ENCODE peak calls at places on chromosomes 11 and 22, in ten cellular contexts. U is GM23248, O is suprapubic skin, P is pancreas, M is left ventricle myocardium inferior, V is right lobe of liver, X is colonic mucosa, A is OCI-LY7, W is cardiac muscle cell, H is stomach. J is an unnamed sample. For H3K4me1, the result is how much of the 10 kb centered on the place peaks cover.

GRCh38 chr11:120205596-120206161 is 5.2 kb upstream of the OAF start:
- DNase-seq in U (peak), O (no peak), P (no peak), M (no peak), V (no peak), X (no peak), A (no peak), W (peak), H (no peak), J (no peak)

GRCh38 chr11:41836426-41836825 is 377.0 kb upstream of the LRRC4C start:
- DNase-seq in U (no peak), O (no peak), P (no peak), M (no peak), V (no peak), X (no peak), A (no peak), W (peak), H (no peak), J (no peak)

GRCh38 chr22:30416403-30416802 is 9.2 kb upstream of the MTFP1 start:
- DNase-seq in U (peak), O (no peak), P (no peak), M (no peak), V (no peak), X (peak), A (no peak), W (no peak), H (no peak), J (no peak)

GRCh38 chr11:102640946-102641345 is 15.8 kb upstream of the MMP20 start:
- DNase-seq in U (no peak), O (no peak), P (no peak), M (no peak), V (no peak), X (no peak), A (no peak), W (no peak), H (no peak), J (no peak)

GRCh38 chr11:55501014-55501413 is 53.3 kb upstream of the OR4C15 start:
- DNase-seq in U (no peak), O (no peak), P (no peak), M (no peak), V (no peak), X (no peak), A (no peak), W (no peak), H (no peak), J (no peak)

GRCh38 chr11:45928535-45929215 is 6.2 kb downstream of the LARGE2 start:
- DNase-seq in U (no peak), O (peak), P (no peak), M (peak), V (no peak), X (no peak), A (no peak), W (no peak), H (no peak), J (no peak)

GRCh38 chr11:7621090-7621489 is 52.2 kb downstream of the CYB5R2 start:
- DNase-seq in U (no peak), O (no peak), P (no peak), M (no peak), V (no peak), X (no peak), A (no peak), W (no peak), H (no peak), J (no peak)

GRCh38 chr22:29092243-29092642 is 19.4 kb downstream of the KREMEN1 start:
- DNase-seq in U (no peak), O (no peak), P (no peak), M (no peak), V (no peak), X (no peak), A (no peak), W (no peak), H (peak), J (no peak)

GRCh38 chr11:45262900-45263299 is 23.2 kb downstream of the SYT13 start:
- DNase-seq in U (no peak), O (no peak), P (no peak), M (no peak), V (no peak), X (no peak), A (no peak), W (no peak), H (no peak), J (no peak)

GRCh38 chr11:12196862-12197261 is 86.5 kb downstream of the MICAL2 start:
- DNase-seq in U (no peak), O (no peak), P (no peak), M (no peak), V (no peak), X (no peak), A (no peak), W (no peak), H (no peak), J (no peak)

GRCh38 chr11:64888761-64889511 is 10.5 kb upstream of the EHD1 start:
- DNase-seq in U (no peak), O (no peak), P (no peak), M (no peak), V (no peak), X (peak), A (no peak), W (no peak), H (peak), J (no peak)

GRCh38 chr11:17798253-17798652 is 63.7 kb downstream of the KCNC1 start:
- DNase-seq in U (no peak), O (no peak), P (no peak), M (peak), V (no peak), X (no peak), A (no peak), W (no peak), H (no peak), J (no peak)

GRCh38 chr11:22491826-22492225 is 133.8 kb downstream of the FANCF start:
- DNase-seq in U (peak), O (no peak), P (peak), M (no peak), V (no peak), X (no peak), A (no peak), W (no peak), H (no peak), J (no peak)

GRCh38 chr11:23903044-23903704 is 593.7 kb upstream of the LUZP2 start:
- DNase-seq in U (peak), O (no peak), P (no peak), M (no peak), V (no peak), X (no peak), A (no peak), W (peak), H (no peak), J (peak)

DNA sequence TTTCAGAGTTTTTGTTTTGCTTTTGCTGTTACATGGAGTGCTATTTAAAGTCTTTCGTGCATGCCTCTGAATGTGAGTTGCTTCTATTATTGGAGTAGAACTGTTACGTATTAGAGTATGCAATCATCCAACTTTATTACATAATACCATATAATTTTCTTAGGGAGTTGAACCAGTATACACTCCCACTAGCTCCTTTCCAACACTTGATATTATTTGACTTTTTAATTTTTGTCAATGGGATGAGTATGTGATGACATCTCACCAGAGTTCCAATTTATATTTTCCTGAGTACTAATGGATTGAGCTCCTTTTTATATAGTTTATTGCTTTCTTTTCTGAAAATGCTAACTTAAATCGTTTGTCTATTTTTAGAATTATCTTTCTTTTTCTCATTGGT is 90.9 kb downstream of the GRAMD1B start:
- DNase-seq in U (no peak), O (no peak), P (no peak), M (no peak), V (no peak), X (no peak), A (no peak), W (no peak), H (no peak), J (no peak)
- H3K4me1 ChIP-seq in U (under half), O (under half), P (under half), M (under half), V (under half), X (under half), A (under half), W (under half), H (under half), J (under half)

GRCh38 chr11:88164320-88164719 is 10.9 kb downstream of the RAB38 start:
- DNase-seq in U (no peak), O (no peak), P (no peak), M (no peak), V (no peak), X (no peak), A (no peak), W (no peak), H (no peak), J (no peak)
- H3K4me1 ChIP-seq in U (under half), O (under half), P (under half), M (under half), V (under half), X (under half), A (under half), W (under half), H (under half), J (under half)

DNA sequence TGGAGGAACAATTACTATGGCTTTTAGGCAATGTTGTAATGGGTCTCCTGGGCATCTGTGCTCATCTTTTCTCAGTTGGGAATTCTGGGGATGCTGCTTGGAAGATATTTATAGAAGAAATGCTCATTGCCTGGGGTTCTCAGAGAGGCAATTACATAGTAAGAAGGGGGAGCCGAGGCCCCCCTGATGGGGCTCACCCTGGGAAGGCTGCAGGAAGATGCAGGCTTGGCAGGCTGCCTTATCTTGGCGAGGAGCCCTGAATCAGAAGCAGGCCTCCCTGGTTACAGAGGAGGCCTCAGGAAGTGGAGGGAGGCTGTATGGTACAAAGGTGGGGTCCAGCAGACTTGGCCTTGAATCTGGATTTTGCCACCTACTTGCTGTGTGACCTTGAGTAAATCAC is 60.6 kb upstream of the CRYBB3 start:
- DNase-seq in U (no peak), O (no peak), P (peak), M (peak), V (no peak), X (peak), A (no peak), W (peak), H (peak), J (no peak)
- H3K4me1 ChIP-seq in U (under half), O (half or more), P (under half), M (half or more), V (under half), X (under half), A (under half), W (under half), H (under half), J (under half)

GRCh38 chr11:57770793-57771192 is 9.2 kb downstream of the CTNND1 start:
- DNase-seq in U (no peak), O (no peak), P (no peak), M (no peak), V (no peak), X (no peak), A (no peak), W (no peak), H (no peak), J (no peak)
- H3K4me1 ChIP-seq in U (under half), O (half or more), P (under half), M (half or more), V (half or more), X (under half), A (under half), W (under half), H (half or more), J (half or more)

GRCh38 chr11:85951049-85951405 is 95.8 kb downstream of the CCDC83 start:
- DNase-seq in U (no peak), O (no peak), P (no peak), M (no peak), V (no peak), X (no peak), A (no peak), W (no peak), H (no peak), J (no peak)

GRCh38 chr11:85951428-85952107 is 96.4 kb downstream of the CCDC83 start:
- DNase-seq in U (no peak), O (no peak), P (no peak), M (no peak), V (no peak), X (no peak), A (no peak), W (no peak), H (no peak), J (no peak)

GRCh38 chr11:85950317-85951048 is 95.3 kb downstream of the CCDC83 start:
- DNase-seq in U (no peak), O (no peak), P (no peak), M (no peak), V (no peak), X (no peak), A (no peak), W (no peak), H (no peak), J (no peak)

GRCh38 chr11:85955531-85955930 is 100.3 kb downstream of the CCDC83 start:
- DNase-seq in U (peak), O (no peak), P (no peak), M (no peak), V (no peak), X (no peak), A (no peak), W (peak), H (no peak), J (no peak)

DNA sequence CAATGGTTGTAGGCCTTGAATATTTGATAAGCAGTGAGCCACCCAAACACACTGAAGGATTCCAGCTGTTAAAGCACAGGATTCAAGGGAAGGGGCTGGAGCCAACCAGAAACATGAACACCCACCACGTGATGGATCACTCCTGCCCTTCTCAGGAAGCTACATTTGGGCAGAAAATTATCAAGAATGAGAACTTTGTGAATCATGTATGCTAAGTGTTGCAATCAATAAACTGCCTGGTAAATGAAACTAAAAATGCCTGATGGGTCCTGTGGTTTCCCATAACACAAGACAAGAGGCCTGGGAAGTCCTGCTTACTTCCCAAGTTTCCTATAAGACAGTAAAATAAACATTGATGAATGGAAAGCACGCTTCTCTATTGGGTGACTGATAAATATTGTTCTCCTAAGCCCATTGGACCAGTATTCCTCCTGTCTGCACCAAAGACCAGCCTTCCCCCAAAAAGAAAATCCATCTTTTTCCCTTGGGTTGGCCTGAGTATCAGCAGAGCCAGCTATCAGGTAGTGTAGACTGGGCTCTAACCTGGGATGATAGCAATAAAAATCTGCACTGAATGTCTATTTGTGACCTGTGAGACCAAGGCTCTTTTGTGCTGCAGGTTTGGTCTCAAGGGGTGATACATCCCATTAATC is 98.4 kb downstream of the CCDC83 start:
- DNase-seq in U (peak), O (no peak), P (no peak), M (no peak), V (no peak), X (no peak), A (no peak), W (peak), H (no peak), J (no peak)
- H3K4me1 ChIP-seq in U (under half), O (under half), P (under half), M (under half), V (under half), X (under half), A (under half), W (under half), H (under half), J (under half)

DNA sequence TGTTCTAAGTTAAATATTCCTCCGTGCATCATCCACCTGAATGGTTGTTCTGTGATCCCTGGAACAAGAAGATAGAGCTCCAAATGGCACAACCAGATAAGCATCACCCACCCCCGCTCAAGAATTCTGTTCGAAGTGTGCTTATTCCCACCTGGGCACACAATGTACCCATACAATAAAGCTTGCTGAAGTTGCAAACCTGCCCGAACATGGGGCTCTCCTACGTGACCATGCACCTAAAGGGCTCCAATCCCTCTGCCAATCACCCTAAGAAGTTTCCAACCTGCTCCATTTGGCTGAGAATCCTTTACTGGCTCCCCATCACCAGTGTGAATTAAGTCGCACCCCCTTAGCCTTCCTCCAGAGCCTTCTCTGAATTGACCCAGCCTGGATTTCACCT is 1157.4 kb downstream of the TBC1D22A start:
- DNase-seq in U (no peak), O (no peak), P (no peak), M (no peak), V (no peak), X (no peak), A (no peak), W (no peak), H (no peak), J (no peak)
- H3K4me1 ChIP-seq in U (under half), O (under half), P (under half), M (under half), V (under half), X (under half), A (half or more), W (under half), H (under half), J (under half)